ENCODE peak calls at places on chromosomes 6 and 20, in five cellular contexts. One of them, this sample, is unnamed.

GRCh38 chr6:84137051-84137375 is 90.4 kb downstream of the CEP162 start:
- DNase-seq in hypothalamus: no peak
- DNase-seq in amygdala: no peak
- DNase-seq in coronary artery: no peak
- DNase-seq in MV-4-11: no peak
- DNase-seq in this sample: no peak

GRCh38 chr6:27451660-27452390 is 21.1 kb downstream of the ZNF184 start:
- DNase-seq in hypothalamus: no peak
- DNase-seq in amygdala: no peak
- DNase-seq in coronary artery: no peak
- DNase-seq in MV-4-11: no peak
- DNase-seq in this sample: no peak

GRCh38 chr6:106460481-106460880 is 100.0 kb downstream of the CRYBG1 start:
- DNase-seq in hypothalamus: no peak
- DNase-seq in amygdala: no peak
- DNase-seq in coronary artery: no peak
- DNase-seq in MV-4-11: peak
- DNase-seq in this sample: no peak

GRCh38 chr6:130778946-130779657 is 48.1 kb upstream of the SMLR1 start:
- DNase-seq in hypothalamus: no peak
- DNase-seq in amygdala: no peak
- DNase-seq in coronary artery: no peak
- DNase-seq in MV-4-11: peak
- DNase-seq in this sample: no peak

GRCh38 chr6:157381631-157382621 is 936 bp downstream of the ZDHHC14 start:
- DNase-seq in hypothalamus: peak
- DNase-seq in amygdala: peak
- DNase-seq in coronary artery: peak
- DNase-seq in MV-4-11: no peak
- DNase-seq in this sample: no peak

GRCh38 chr6:116413357-116413756 is 42.6 kb downstream of the DSE start:
- DNase-seq in hypothalamus: no peak
- DNase-seq in amygdala: no peak
- DNase-seq in coronary artery: no peak
- DNase-seq in MV-4-11: no peak
- DNase-seq in this sample: no peak

GRCh38 chr6:110116258-110116657 is 63.2 kb downstream of the WASF1 start:
- DNase-seq in hypothalamus: no peak
- DNase-seq in amygdala: no peak
- DNase-seq in coronary artery: no peak
- DNase-seq in MV-4-11: no peak
- DNase-seq in this sample: no peak

GRCh38 chr6:56864171-56864616 is 90.7 kb upstream of the BEND6 start:
- DNase-seq in hypothalamus: no peak
- DNase-seq in amygdala: no peak
- DNase-seq in coronary artery: no peak
- DNase-seq in MV-4-11: no peak
- DNase-seq in this sample: no peak

GRCh38 chr20:49990310-49990720 is 7.5 kb downstream of the SNAI1 start:
- DNase-seq in hypothalamus: peak
- DNase-seq in amygdala: no peak
- DNase-seq in coronary artery: no peak
- DNase-seq in MV-4-11: no peak
- DNase-seq in this sample: no peak

GRCh38 chr20:22402990-22403859 is 181.1 kb downstream of the FOXA2 start:
- DNase-seq in hypothalamus: no peak
- DNase-seq in amygdala: no peak
- DNase-seq in coronary artery: no peak
- DNase-seq in MV-4-11: no peak
- DNase-seq in this sample: no peak

GRCh38 chr20:50406610-50407136 is 103.5 kb upstream of the PTPN1 start:
- DNase-seq in hypothalamus: no peak
- DNase-seq in amygdala: no peak
- DNase-seq in coronary artery: no peak
- DNase-seq in MV-4-11: no peak
- DNase-seq in this sample: no peak

GRCh38 chr20:36391456-36391855 is 85.3 kb downstream of the DLGAP4 start:
- DNase-seq in hypothalamus: no peak
- DNase-seq in amygdala: no peak
- DNase-seq in coronary artery: no peak
- DNase-seq in MV-4-11: no peak
- DNase-seq in this sample: no peak

GRCh38 chr6:167574431-167575097 is 249.7 kb downstream of the TTLL2 start:
- DNase-seq in hypothalamus: no peak
- DNase-seq in amygdala: no peak
- DNase-seq in coronary artery: peak
- DNase-seq in MV-4-11: no peak
- DNase-seq in this sample: no peak

GRCh38 chr6:158999154-158999668 is 791 bp downstream of the RSPH3 start:
- DNase-seq in hypothalamus: no peak
- DNase-seq in amygdala: no peak
- DNase-seq in coronary artery: no peak
- DNase-seq in MV-4-11: no peak
- DNase-seq in this sample: no peak

GRCh38 chr6:17297261-17298080 is 16.3 kb downstream of the RBM24 start:
- DNase-seq in hypothalamus: no peak
- DNase-seq in amygdala: no peak
- DNase-seq in coronary artery: no peak
- DNase-seq in MV-4-11: no peak
- DNase-seq in this sample: no peak

GRCh38 chr6:11396860-11397259 is 140.7 kb upstream of the TMEM170B start:
- DNase-seq in hypothalamus: no peak
- DNase-seq in amygdala: no peak
- DNase-seq in coronary artery: no peak
- DNase-seq in MV-4-11: no peak
- DNase-seq in this sample: no peak